ENCODE peak calls at places on chromosomes 16 and 17, in eight cellular contexts. Q is DMS 273 treated with DMSO at 0.1 percent for 48 hours; P is CD4-positive, CD25-positive, alpha-beta regulatory T cell; S is transverse colon; Y is aorta; V is BJ; O is C1 segment of cervical spinal cord; T is stimulated activated CD4-positive, alpha-beta T cell treated with anti-CD3 and anti-CD28 coated beads, Interleukin-4, amount 100 ng/mL, for 48 hours. L is an unnamed sample.

GRCh38 chr16:86661715-86662114 is 83.4 kb downstream of the FOXL1 start:
- DNase-seq in S (no peak), Y (no peak), P (no peak), O (no peak), T (no peak), V (no peak), Q (no peak), L (no peak)

GRCh38 chr17:75084039-75084660 is 3.6 kb upstream of the SLC16A5 start:
- DNase-seq in Y (no peak), P (no peak), S (no peak), O (no peak), V (no peak), T (no peak), Q (no peak), L (no peak)

GRCh38 chr17:21242780-21243515 is 10.3 kb downstream of the NATD1 start:
- DNase-seq in T (no peak), Q (no peak), Y (no peak), O (no peak), S (no peak), P (no peak), V (no peak), L (no peak)

GRCh38 chr16:21283521-21284289 is 5.6 kb upstream of the CRYM start:
- DNase-seq in O (no peak), Q (peak; percentile 23), V (no peak), P (no peak), T (no peak), S (peak; percentile 56), Y (peak; percentile 87), L (no peak)

GRCh38 chr17:48679385-48680096 is 42.8 kb downstream of the PRAC1 start:
- DNase-seq in V (no peak), S (no peak), O (no peak), Q (no peak), P (no peak), Y (no peak), T (no peak), L (no peak)

GRCh38 chr17:47315451-47316266 is 8.1 kb upstream of the EFCAB13 start:
- DNase-seq in Y (no peak), O (no peak), T (no peak), V (no peak), P (no peak), S (peak; percentile 33), Q (peak; percentile 15), L (peak; percentile 16)

GRCh38 chr16:57422026-57422944 is 17.7 kb downstream of the CCL17 start:
- DNase-seq in Y (peak; percentile 86), S (peak; percentile 62), Q (peak; percentile 41), P (no peak), O (no peak), V (no peak), T (no peak), L (no peak)

GRCh38 chr16:10611825-10612342 is 31.5 kb upstream of the EMP2 start:
- DNase-seq in V (no peak), S (no peak), O (no peak), P (no peak), T (no peak), Y (no peak), Q (peak; percentile 21), L (no peak)

GRCh38 chr16:35753559-35754390 is 2294.4 kb downstream of the TP53TG3F start:
- DNase-seq in S (no peak), T (no peak), O (no peak), Y (no peak), V (no peak), P (no peak), Q (no peak), L (no peak)

GRCh38 chr17:13813347-13814240 is 211.9 kb upstream of the HS3ST3A1 start:
- DNase-seq in S (no peak), Q (no peak), V (no peak), T (no peak), P (no peak), O (no peak), Y (no peak), L (no peak)

GRCh38 chr16:19809121-19809635 is 75.5 kb downstream of the GPRC5B start:
- DNase-seq in O (no peak), V (no peak), Q (no peak), P (no peak), T (no peak), S (no peak), Y (no peak), L (no peak)